ENCODE peak calls at places on chromosomes 1 and 21, in nine cellular contexts. F, C, N, V, W, Y, K, R and B are unnamed samples.

GRCh38 chr1:169070547-169070946 is 35.9 kb upstream of the ATP1B1 start:
- DNase-seq in F (no peak), C (no peak), N (no peak), Y (no peak), V (no peak), W (no peak), R (no peak), K (no peak), B (no peak)

GRCh38 chr21:31732891-31733520 is 1.1 kb upstream of the SCAF4 start:
- DNase-seq in F (peak; percentile 26), W (no peak), N (no peak), C (no peak), Y (no peak), V (no peak), R (no peak), K (no peak), B (peak; percentile 18)

GRCh38 chr1:232524056-232524455 is 105.9 kb downstream of the SIPA1L2 start:
- DNase-seq in N (no peak), W (no peak), V (no peak), C (peak; percentile 62), R (no peak), K (no peak), Y (no peak), F (peak; percentile 60), B (no peak)

GRCh38 chr21:29265690-29266479 is 32.8 kb upstream of the BACH1 start:
- DNase-seq in F (no peak), N (no peak), V (no peak), C (no peak), R (no peak), Y (no peak), K (no peak), W (no peak), B (no peak)

GRCh38 chr1:55081188-55081904 is 42.0 kb downstream of the PCSK9 start:
- DNase-seq in R (no peak), K (no peak), W (no peak), F (peak; percentile 89), C (peak; percentile 54), V (no peak), Y (no peak), N (no peak), B (peak; percentile 50)

GRCh38 chr1:95309031-95309459 is 75.0 kb downstream of the RWDD3 start:
- DNase-seq in R (no peak), K (no peak), C (peak; percentile 28), W (no peak), Y (no peak), N (peak; percentile 38), V (no peak), F (peak; percentile 28), B (peak; percentile 40)

GRCh38 chr1:3900969-3901529 is 977 bp upstream of the C1orf174 start:
- DNase-seq in C (peak; percentile 95), F (peak; percentile 92), N (peak; percentile 96), W (peak; percentile 98), Y (peak; percentile 95), R (peak; percentile 99), V (peak; percentile 99), K (peak; percentile 92), B (peak; percentile 97)

GRCh38 chr1:37867784-37868183 is 8.4 kb upstream of the MTF1 start:
- DNase-seq in K (no peak), W (no peak), R (no peak), V (no peak), Y (no peak), F (no peak), N (no peak), C (no peak), B (no peak)

GRCh38 chr1:206856674-206857464 is 8.6 kb upstream of the IL20 start:
- DNase-seq in K (no peak), W (no peak), N (no peak), C (no peak), Y (no peak), R (no peak), V (no peak), F (no peak), B (no peak)
- TF ChIP-seq CTCF in K (no peak), W (no peak), N (no peak), C (peak; percentile 16), Y (no peak), R (no peak), V (peak; percentile 4), F (peak; percentile 20), B (no peak)

DNA sequence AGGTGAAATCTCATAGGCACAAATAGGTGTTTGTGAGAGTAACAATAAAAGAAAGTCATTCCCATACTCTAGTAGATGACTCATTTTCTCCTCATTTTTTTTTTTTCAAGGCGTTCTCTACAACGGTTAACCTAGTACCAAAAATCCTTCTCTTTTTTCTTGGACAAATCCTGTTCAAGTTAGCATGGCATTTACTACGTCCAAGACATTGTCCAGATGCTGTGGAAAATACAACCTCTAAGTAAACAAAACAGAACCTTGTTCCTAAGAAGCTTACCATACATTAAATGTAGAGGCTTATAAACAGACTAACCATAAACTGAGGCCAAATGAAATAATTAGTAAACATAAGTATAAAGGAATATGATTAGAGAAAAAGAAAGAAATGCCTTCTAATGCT is 76.2 kb upstream of the RGS4 start:
- DNase-seq in W (no peak), Y (no peak), N (no peak), F (no peak), V (no peak), R (no peak), C (no peak), K (no peak), B (no peak)
- H3K27ac ChIP-seq in W (no peak overlapping the region), Y (no peak overlapping the region), N (no peak overlapping the region), F (no peak overlapping the region), V (no peak overlapping the region), R (no peak overlapping the region), C (no peak overlapping the region), K (no peak overlapping the region), B (no peak overlapping the region)

GRCh38 chr1:94240822-94241221 is 3.4 kb upstream of the ARHGAP29 start:
- DNase-seq in C (no peak), W (no peak), Y (no peak), K (no peak), V (no peak), N (no peak), R (no peak), F (no peak), B (no peak)
- TF ChIP-seq CTCF in C (peak; percentile 27), W (no peak), Y (peak; percentile 57), K (no peak), V (peak; percentile 23), N (peak; percentile 15), R (peak; percentile 46), F (peak; percentile 28), B (no peak)

GRCh38 chr1:9822490-9822889 is 1.3 kb downstream of the CLSTN1 start:
- DNase-seq in K (no peak), F (no peak), C (no peak), W (no peak), Y (no peak), V (no peak), R (no peak), N (no peak), B (no peak)

GRCh38 chr1:9823943-9824701 is at the start of gene CLSTN1:
- DNase-seq in W (peak; percentile 90), Y (peak; percentile 91), R (peak; percentile 94), N (peak; percentile 89), F (peak; percentile 85), C (peak; percentile 76), V (peak; percentile 95), K (peak; percentile 51), B (peak; percentile 92)

GRCh38 chr1:9824702-9825089 is 931 bp upstream of the CLSTN1 start:
- DNase-seq in Y (no peak), F (no peak), N (no peak), W (no peak), V (no peak), C (no peak), K (no peak), R (no peak), B (no peak)

GRCh38 chr1:9822897-9823692 is 670 bp downstream of the CLSTN1 start:
- DNase-seq in W (peak; percentile 54), R (peak; percentile 36), Y (peak; percentile 71), C (no peak), F (peak; percentile 26), K (no peak), V (peak; percentile 63), N (peak; percentile 71), B (peak; percentile 34)

DNA sequence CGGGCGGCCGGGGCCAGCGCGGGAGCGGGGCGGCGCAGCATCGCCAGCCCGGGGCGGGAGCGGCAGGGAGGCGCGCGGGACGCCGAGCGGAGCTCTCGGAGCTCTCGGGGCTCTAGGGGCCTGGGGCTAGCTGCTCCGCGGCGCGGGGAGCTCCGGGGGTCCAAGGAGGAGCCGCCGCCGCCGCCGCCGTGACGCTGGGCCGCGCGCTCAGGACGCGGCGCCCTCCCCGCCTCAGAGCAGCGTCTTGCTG is 147 bp downstream of the CLSTN1 start:
- DNase-seq in K (no peak), F (no peak), N (no peak), Y (no peak), W (no peak), R (peak; percentile 29), V (no peak), C (no peak), B (no peak)
- H3K27ac ChIP-seq in K (peak overlapping the region; percentile 64), F (no peak overlapping the region), N (peak overlapping the region; percentile 89), Y (peak overlapping the region; percentile 92), W (peak overlapping the region; percentile 83), R (peak overlapping the region; percentile 88), V (peak overlapping the region; percentile 83), C (peak overlapping the region; percentile 72), B (peak overlapping the region; percentile 98)

GRCh38 chr1:212566522-212567479 is 41.8 kb upstream of the ATF3 start:
- DNase-seq in V (no peak), R (no peak), Y (no peak), N (no peak), K (no peak), C (peak; percentile 82), W (peak; percentile 53), F (peak; percentile 83), B (peak; percentile 84)
- TF ChIP-seq CTCF in V (no peak), R (no peak), Y (no peak), N (no peak), K (no peak), C (no peak), W (no peak), F (no peak), B (no peak)